ENCODE peak calls at places on chromosomes 6 and 20, in four cellular contexts. T is Peyer's patch, Z is small intestine, S is mucosa of descending colon. L is an unnamed sample. For H3K9me3, the result is how much of the 10 kb centered on the place peaks cover.

GRCh38 chr6:158464483-158464882 is 95.4 kb upstream of the TMEM181 start:
- DNase-seq in Z (no peak), T (no peak), S (no peak), L (no peak)

GRCh38 chr20:19626896-19627295 is 131.2 kb upstream of the RIN2 start:
- DNase-seq in Z (no peak), S (no peak), T (no peak), L (no peak)

GRCh38 chr6:34679552-34680255 is 16.9 kb downstream of the ILRUN start:
- DNase-seq in S (no peak), T (no peak), Z (no peak), L (no peak)

GRCh38 chr6:156848123-156848522 is 70.9 kb downstream of the ARID1B start:
- DNase-seq in S (no peak), T (no peak), Z (no peak), L (no peak)

GRCh38 chr6:27547157-27548075 is 74.5 kb upstream of the ZNF184 start:
- DNase-seq in T (no peak), S (no peak), Z (no peak), L (no peak)

GRCh38 chr20:50258790-50259483 is 68.3 kb downstream of the CEBPB start:
- DNase-seq in T (no peak), Z (no peak), S (no peak), L (no peak)

GRCh38 chr6:139965393-139965792 is 590.9 kb upstream of the CITED2 start:
- DNase-seq in Z (no peak), S (no peak), T (no peak), L (no peak)

GRCh38 chr20:47544240-47544639 is 42.6 kb downstream of the NCOA3 start:
- DNase-seq in T (no peak), S (no peak), Z (no peak), L (no peak)

GRCh38 chr6:56742122-56742791 is 99.6 kb upstream of the DST start:
- DNase-seq in S (no peak), Z (no peak), T (no peak), L (no peak)

GRCh38 chr20:62914970-62915457 is 11.3 kb downstream of the DIDO1 start:
- DNase-seq in Z (peak), T (peak), S (no peak), L (no peak)

GRCh38 chr20:35947489-35947888 is 6.8 kb downstream of the SCAND1 start:
- DNase-seq in Z (peak), S (no peak), T (no peak), L (peak)

GRCh38 chr6:43172127-43173007 is 1.3 kb downstream of the SRF start:
- DNase-seq in Z (peak), S (peak), T (peak), L (peak)

GRCh38 chr20:32208499-32209154 is 947 bp downstream of the POFUT1 start:
- DNase-seq in T (no peak), S (no peak), Z (no peak), L (no peak)

GRCh38 chr6:23173231-23173630 is 603.9 kb downstream of the HDGFL1 start:
- DNase-seq in S (no peak), Z (no peak), T (no peak), L (no peak)

GRCh38 chr6:11685411-11686093 is 93.1 kb downstream of the ADTRP start:
- DNase-seq in Z (peak), S (no peak), T (no peak), L (no peak)

GRCh38 chr6:157760589-157761330 is 62.3 kb upstream of the SNX9 start:
- DNase-seq in S (no peak), T (no peak), Z (no peak), L (no peak)

GRCh38 chr6:4327841-4328240 is 192.5 kb upstream of the ECI2 start:
- DNase-seq in T (no peak), S (no peak), Z (no peak), L (no peak)

GRCh38 chr6:74568851-74569250 is 637.0 kb downstream of the COL12A1 start:
- DNase-seq in Z (no peak), T (no peak), S (no peak), L (no peak)

GRCh38 chr6:56851104-56851503 is 103.8 kb upstream of the BEND6 start:
- DNase-seq in T (no peak), S (no peak), Z (no peak), L (no peak)

GRCh38 chr6:41706876-41707564 is 28.4 kb downstream of the TFEB start:
- DNase-seq in S (no peak), Z (no peak), T (no peak), L (peak)

GRCh38 chr6:112325449-112325848 is 21.7 kb upstream of the RFPL4B start:
- DNase-seq in Z (no peak), S (no peak), T (no peak), L (no peak)

GRCh38 chr6:36927691-36928546 is 26.6 kb upstream of the PI16 start:
- DNase-seq in S (peak), T (no peak), Z (no peak), L (no peak)

GRCh38 chr6:5746392-5747140 is 260.2 kb downstream of the NRN1 start:
- DNase-seq in Z (peak), S (peak), T (no peak), L (no peak)

GRCh38 chr20:12928358-12928754 is 80.4 kb upstream of the SPTLC3 start:
- DNase-seq in S (no peak), Z (no peak), T (no peak), L (no peak)

GRCh38 chr20:32396656-32397160 is 38.6 kb downstream of the ASXL1 start:
- DNase-seq in T (no peak), S (no peak), Z (no peak), L (no peak)

DNA sequence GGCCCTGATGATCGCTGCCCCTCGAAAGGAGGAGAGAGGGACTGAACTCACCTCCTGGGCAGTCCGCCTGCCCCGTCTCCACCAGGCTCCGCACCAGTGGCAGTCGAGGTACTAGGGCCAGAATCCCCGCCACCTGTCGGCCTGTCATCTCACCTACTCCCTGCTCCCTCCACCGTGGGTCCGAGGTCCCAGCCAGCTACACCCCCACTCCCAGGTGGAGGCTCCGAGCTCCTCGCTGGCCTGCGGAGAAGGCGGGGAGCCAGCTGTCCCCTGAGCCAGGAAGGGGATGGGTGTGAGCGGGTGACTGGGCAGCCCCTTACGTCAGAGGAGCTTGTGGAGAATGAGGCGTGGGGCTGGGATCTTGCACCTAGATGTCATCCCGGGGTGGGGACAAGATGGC is 1066.5 kb upstream of the MANEA start:
- DNase-seq in S (no peak), Z (no peak), T (no peak), L (no peak)
- H3K9me3 ChIP-seq in S (under half), Z (under half), T (under half), L (under half)

GRCh38 chr6:110768057-110768456 is 47.2 kb downstream of the CDK19 start:
- DNase-seq in S (no peak), Z (no peak), T (no peak), L (no peak)
- H3K9me3 ChIP-seq in S (under half), Z (under half), T (under half), L (under half)

GRCh38 chr6:169921227-169921626 is 169.8 kb downstream of the ERMARD start:
- DNase-seq in S (no peak), T (peak), Z (no peak), L (no peak)
- H3K9me3 ChIP-seq in S (under half), T (under half), Z (under half), L (under half)

DNA sequence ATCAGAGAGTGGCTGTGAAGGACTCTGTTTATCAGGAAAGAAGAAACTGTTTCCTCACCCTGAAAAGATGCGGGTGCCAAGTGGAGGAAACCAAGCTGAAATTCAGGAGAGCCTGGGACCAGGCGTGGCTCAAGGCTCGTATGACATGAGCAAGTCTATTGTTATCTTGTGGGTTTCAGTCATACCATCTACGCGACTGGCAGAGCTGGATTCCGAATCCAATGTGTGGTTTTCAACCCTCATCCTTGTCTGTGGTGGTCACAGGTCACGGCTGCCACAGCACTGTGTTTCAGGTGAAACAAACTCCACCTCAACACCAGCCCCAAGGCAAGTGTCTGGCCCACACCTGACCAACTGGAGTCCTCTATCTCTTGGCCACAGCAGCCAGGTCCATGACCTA is 9.1 kb downstream of the MC3R start:
- DNase-seq in T (no peak), Z (no peak), S (no peak), L (no peak)
- H3K9me3 ChIP-seq in T (under half), Z (under half), S (under half), L (under half)

L was measured in right lobe of liver.